ENCODE peak calls at places on chromosomes 13 and 19, in four cellular contexts. R is IMR-90, V is psoas muscle, Q is GF-D8. E is an unnamed sample.

GRCh38 chr13:51397262-51397933 is 55.4 kb downstream of the INTS6 start:
- DNase-seq in V (no peak), Q (no peak), R (peak), E (peak)

GRCh38 chr19:47702671-47703070 is 10.6 kb upstream of the EHD2 start:
- DNase-seq in V (no peak), R (no peak), Q (no peak), E (no peak)

GRCh38 chr13:37495046-37495445 is 103.5 kb downstream of the POSTN start:
- DNase-seq in R (peak), Q (no peak), V (no peak), E (no peak)

GRCh38 chr13:67769063-67769986 is 539.2 kb upstream of the PCDH9 start:
- DNase-seq in R (no peak), V (no peak), Q (no peak), E (no peak)

GRCh38 chr13:94706854-94707399 is 5.4 kb downstream of the SOX21 start:
- DNase-seq in V (no peak), Q (no peak), R (no peak), E (no peak)

GRCh38 chr13:42547615-42548014 is 26.3 kb upstream of the TNFSF11 start:
- DNase-seq in V (no peak), Q (no peak), R (no peak), E (no peak)

GRCh38 chr19:46999878-47000277 is 19.8 kb upstream of the NPAS1 start:
- DNase-seq in Q (no peak), R (no peak), V (no peak), E (no peak)

GRCh38 chr13:73248711-73249580 is 190.1 kb downstream of the KLF5 start:
- DNase-seq in Q (no peak), V (no peak), R (peak), E (no peak)

GRCh38 chr19:35320285-35320706 is 8.7 kb upstream of the CD22 start:
- DNase-seq in Q (no peak), V (no peak), R (no peak), E (no peak)

GRCh38 chr13:47598340-47598911 is 402.6 kb downstream of the SUCLA2 start:
- DNase-seq in Q (no peak), R (peak), V (no peak), E (no peak)

GRCh38 chr13:99281811-99282263 is 23.7 kb upstream of the GPR18 start:
- DNase-seq in Q (peak), R (no peak), V (peak), E (peak)

GRCh38 chr13:21079761-21080730 is 18.7 kb upstream of the LATS2 start:
- DNase-seq in Q (peak), V (no peak), R (peak), E (no peak)

GRCh38 chr19:2728783-2729387 is 7.7 kb upstream of the DIRAS1 start:
- DNase-seq in Q (no peak), R (no peak), V (no peak), E (no peak)

GRCh38 chr13:43388282-43389034 is 365.1 kb downstream of the DNAJC15 start:
- DNase-seq in R (no peak), V (no peak), Q (no peak), E (no peak)

GRCh38 chr13:111952814-111953213 is 114.1 kb upstream of the SOX1 start:
- DNase-seq in R (no peak), Q (no peak), V (no peak), E (no peak)

GRCh38 chr19:47573076-47574026 is at the start of gene ZNF541:
- DNase-seq in V (peak), R (peak), Q (no peak), E (peak)

GRCh38 chr19:30093966-30094770 is 152.1 kb downstream of the URI1 start:
- DNase-seq in V (no peak), R (no peak), Q (no peak), E (no peak)

GRCh38 chr19:45827459-45828093 is 12.5 kb upstream of the RSPH6A start:
- DNase-seq in V (no peak), Q (no peak), R (no peak), E (no peak)

GRCh38 chr19:6218497-6219146 is 61.2 kb downstream of the MLLT1 start:
- DNase-seq in Q (peak), V (peak), R (peak), E (peak)

GRCh38 chr13:110509971-110510786 is 51.3 kb downstream of the RAB20 start:
- DNase-seq in Q (peak), R (peak), V (no peak), E (no peak)

GRCh38 chr19:44374789-44375188 is 18.3 kb upstream of the ZNF112 start:
- DNase-seq in V (no peak), R (no peak), Q (no peak), E (no peak)

GRCh38 chr13:33466262-33466661 is 180.7 kb upstream of the STARD13 start:
- DNase-seq in V (no peak), Q (no peak), R (no peak), E (no peak)

E was measured in thoracic aorta.